ENCODE peak calls at places on chromosomes 11 and 22, in ten cellular contexts. J is tibial nerve, O is upper lobe of right lung, Z is suprapubic skin, H is BE2C, G is HCT116, D is AG10803, R is neural crest cell, P is fibroblast of the aortic adventitia, U is nephron progenitor cell. Q is an unnamed sample.

GRCh38 chr11:108693852-108694251 is 29.0 kb downstream of the DDX10 start:
- DNase-seq in J (no peak), O (no peak), Z (no peak), H (no peak), G (no peak), D (peak; percentile 35), R (no peak), P (peak; percentile 66), U (no peak), Q (no peak)

GRCh38 chr22:24420977-24421343 is 6.4 kb upstream of the ADORA2A start:
- DNase-seq in J (no peak), O (no peak), Z (no peak), H (no peak), G (no peak), D (no peak), R (no peak), P (no peak), U (no peak), Q (no peak)

GRCh38 chr11:96969251-96969650 is 579.4 kb downstream of the JRKL start:
- DNase-seq in J (no peak), O (no peak), Z (no peak), H (no peak), G (no peak), D (no peak), R (no peak), P (no peak), U (no peak), Q (no peak)

GRCh38 chr11:12287009-12287373 is 90.4 kb upstream of the PARVA start:
- DNase-seq in J (peak; percentile 48), O (no peak), Z (peak; percentile 51), H (peak; percentile 25), G (peak; percentile 47), D (peak; percentile 97), R (no peak), P (peak; percentile 97), U (no peak), Q (peak; percentile 3)

GRCh38 chr11:95487391-95487790 is 256.4 kb upstream of the SESN3 start:
- DNase-seq in J (no peak), O (no peak), Z (no peak), H (no peak), G (no peak), D (peak; percentile 32), R (no peak), P (peak; percentile 26), U (no peak), Q (peak; percentile 81)

GRCh38 chr11:35804446-35805040 is 139.3 kb upstream of the LDLRAD3 start:
- DNase-seq in J (no peak), O (no peak), Z (no peak), H (no peak), G (no peak), D (no peak), R (no peak), P (no peak), U (no peak), Q (no peak)

GRCh38 chr22:19574247-19574646 is 50.0 kb upstream of the CLDN5 start:
- DNase-seq in J (no peak), O (no peak), Z (no peak), H (no peak), G (no peak), D (no peak), R (no peak), P (no peak), U (no peak), Q (no peak)

GRCh38 chr11:77126861-77127673 is 979 bp upstream of the MYO7A start:
- DNase-seq in J (peak; percentile 39), O (peak; percentile 78), Z (no peak), H (peak; percentile 38), G (no peak), D (no peak), R (peak; percentile 63), P (peak; percentile 51), U (peak; percentile 81), Q (peak; percentile 78)

GRCh38 chr11:84333196-84333595 is 1047.0 kb upstream of the CCDC90B start:
- DNase-seq in J (no peak), O (no peak), Z (no peak), H (no peak), G (no peak), D (no peak), R (no peak), P (peak; percentile 69), U (no peak), Q (no peak)

GRCh38 chr11:124739479-124740276 is at the start of gene NRGN:
- DNase-seq in J (peak; percentile 86), O (peak; percentile 96), Z (peak; percentile 93), H (peak; percentile 96), G (peak; percentile 66), D (peak; percentile 76), R (peak; percentile 90), P (peak; percentile 77), U (peak; percentile 97), Q (peak; percentile 95)

GRCh38 chr11:57446055-57446454 is 14.3 kb upstream of the RTN4RL2 start:
- DNase-seq in J (no peak), O (no peak), Z (no peak), H (no peak), G (no peak), D (no peak), R (no peak), P (no peak), U (no peak), Q (no peak)

GRCh38 chr11:72274435-72274834 is 30.5 kb upstream of the PHOX2A start:
- DNase-seq in J (no peak), O (no peak), Z (no peak), H (no peak), G (no peak), D (peak; percentile 12), R (no peak), P (peak; percentile 16), U (no peak), Q (no peak)

GRCh38 chr11:63958013-63958412 is 16.4 kb upstream of the COX8A start:
- DNase-seq in J (no peak), O (no peak), Z (no peak), H (no peak), G (no peak), D (no peak), R (no peak), P (no peak), U (no peak), Q (no peak)

GRCh38 chr11:63966444-63966843 is 8.0 kb upstream of the COX8A start:
- DNase-seq in J (no peak), O (no peak), Z (no peak), H (no peak), G (no peak), D (no peak), R (no peak), P (no peak), U (no peak), Q (no peak)

DNA sequence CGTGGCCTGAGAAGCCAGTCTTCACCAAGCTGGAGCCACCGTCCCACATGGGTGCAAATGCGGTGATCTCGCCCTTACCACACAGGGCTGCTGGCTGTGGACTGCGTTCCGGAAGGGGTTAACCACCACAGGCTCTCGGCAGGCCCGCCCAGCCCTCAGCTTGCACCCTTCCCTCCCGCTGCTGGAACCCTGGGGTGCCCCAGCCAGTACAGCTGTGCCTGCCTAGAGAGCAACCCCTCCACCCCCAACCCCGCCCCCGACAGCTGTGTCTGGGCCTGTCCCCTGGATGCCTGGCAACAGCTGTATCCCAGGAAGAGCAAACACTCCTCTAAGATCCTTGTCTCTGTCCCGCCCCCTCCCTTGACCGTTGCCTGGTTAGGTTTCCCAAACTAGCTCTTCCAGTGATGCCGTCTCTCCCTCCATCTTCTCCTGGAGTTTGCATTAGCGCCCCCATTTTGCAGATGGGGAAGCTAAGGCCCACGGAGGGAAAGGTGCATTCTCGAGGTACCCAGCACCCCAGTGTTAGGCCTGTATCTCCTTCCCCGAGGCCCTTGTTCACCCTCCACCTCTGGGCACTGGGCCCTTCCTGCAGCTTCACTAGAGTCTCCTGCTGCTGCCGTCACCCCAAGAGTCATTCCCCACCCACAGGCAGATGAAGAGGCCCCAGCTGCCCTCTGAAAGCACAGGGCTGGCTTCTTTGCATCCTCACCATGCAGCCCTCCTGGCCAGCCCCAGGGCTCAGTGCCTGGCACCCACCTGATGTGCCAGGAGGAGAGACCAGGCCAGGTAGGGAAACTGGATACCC is 12.6 kb upstream of the COX8A start:
- DNase-seq in J (no peak), O (no peak), Z (no peak), H (peak; percentile 56), G (no peak), D (peak; percentile 68), R (no peak), P (peak; percentile 27), U (no peak), Q (no peak)
- TF ChIP-seq CTCF in J (no peak), O (no peak), Z (no peak), H (no peak), G (no peak), D (no peak), R (no peak), P (no peak), U (no peak), Q (no peak)

DNA sequence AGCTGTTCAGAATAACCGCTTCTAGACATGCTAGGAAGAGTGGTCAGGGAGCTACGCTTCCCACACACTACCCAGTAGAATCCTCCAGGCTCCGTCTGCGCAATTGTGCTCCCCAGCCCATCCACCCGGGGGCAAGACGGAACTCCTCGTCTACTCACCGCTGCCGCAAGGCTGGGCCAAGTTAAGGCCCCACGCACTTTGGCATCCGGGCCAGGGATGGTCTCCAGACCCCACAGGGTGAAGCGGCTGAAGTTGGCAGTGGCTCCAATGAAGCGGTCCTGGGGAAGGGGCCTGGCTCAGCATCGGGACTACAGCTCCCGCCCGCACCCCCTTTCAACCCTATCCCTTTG is 736 bp downstream of the RNASEH2C start:
- DNase-seq in J (no peak), O (peak; percentile 69), Z (peak; percentile 68), H (peak; percentile 34), G (no peak), D (peak; percentile 44), R (no peak), P (peak; percentile 49), U (no peak), Q (peak; percentile 32)
- TF ChIP-seq CTCF in J (no peak), O (no peak), Z (no peak), H (no peak), G (no peak), D (peak; percentile 24), R (no peak), P (peak; percentile 27), U (no peak), Q (no peak)

DNA sequence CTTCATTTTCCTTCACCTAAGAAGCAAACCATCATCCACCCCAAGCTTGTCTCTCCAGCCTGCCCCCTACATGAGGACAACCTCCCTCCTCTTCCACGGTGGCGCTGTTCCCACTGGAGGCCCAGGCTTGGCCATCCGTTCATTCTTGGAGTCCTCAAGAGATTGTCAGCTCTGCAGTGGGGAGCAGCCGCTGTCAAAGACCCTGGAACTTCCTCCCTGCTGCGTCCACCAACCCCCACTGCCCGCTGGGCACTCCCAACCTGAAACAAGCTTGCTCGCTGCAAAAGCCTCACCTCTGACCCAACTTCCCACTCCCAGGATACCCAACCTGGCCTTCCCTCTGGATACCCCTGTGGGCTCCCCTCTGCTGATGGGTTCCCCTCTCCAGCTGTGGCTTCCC is 10.4 kb upstream of the CD81 start:
- DNase-seq in J (no peak), O (no peak), Z (no peak), H (no peak), G (no peak), D (no peak), R (no peak), P (no peak), U (no peak), Q (no peak)
- TF ChIP-seq CTCF in J (no peak), O (no peak), Z (no peak), H (no peak), G (no peak), D (no peak), R (no peak), P (no peak), U (no peak), Q (no peak)

DNA sequence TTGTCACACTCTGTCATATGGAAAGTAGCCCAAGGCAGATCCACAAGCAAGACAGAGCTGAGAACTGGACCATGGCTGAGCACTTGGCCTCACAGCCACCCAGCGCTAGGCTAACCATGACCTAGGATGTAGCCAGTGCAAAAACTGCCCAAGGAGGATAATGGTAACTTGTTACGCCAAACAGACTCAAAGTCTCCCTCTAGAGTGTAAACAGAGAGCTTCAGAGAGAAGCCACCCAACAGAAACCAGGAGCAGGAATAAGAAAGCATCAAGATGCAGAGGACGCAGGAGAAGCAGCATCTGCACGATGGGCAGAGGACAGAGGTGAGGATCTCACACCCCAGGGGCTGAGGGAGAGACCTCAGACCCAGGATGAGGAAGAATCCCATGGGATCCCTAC is 97.9 kb downstream of the RCN1 start:
- DNase-seq in J (no peak), O (no peak), Z (no peak), H (no peak), G (no peak), D (no peak), R (no peak), P (no peak), U (no peak), Q (no peak)
- TF ChIP-seq CTCF in J (no peak), O (no peak), Z (no peak), H (peak; percentile 19), G (no peak), D (no peak), R (no peak), P (peak; percentile 3), U (no peak), Q (no peak)

Q was measured in GM10248.